ENCODE peak calls at places on chromosomes 6 and 20, in six cellular contexts. C is GM12878, I is SK-N-SH, S is HepG2, R is H1, V is K562. D is an unnamed sample. For H3K79me2, the result is how much of the 10 kb centered on the place peaks cover.

GRCh38 chr20:24490598-24490997 is 21.2 kb downstream of the SYNDIG1 start:
- DNase-seq in R (no peak), S (no peak), C (no peak), V (no peak), I (no peak), D (no peak)

GRCh38 chr6:121876721-121877120 is 441.3 kb downstream of the GJA1 start:
- DNase-seq in V (no peak), R (no peak), S (no peak), C (no peak), I (no peak), D (no peak)

GRCh38 chr6:2970753-2971419 is 481 bp downstream of the SERPINB6 start:
- DNase-seq in R (peak), C (no peak), S (no peak), V (peak), I (peak), D (no peak)

GRCh38 chr20:54221996-54222890 is 14.4 kb downstream of the PFDN4 start:
- DNase-seq in C (no peak), V (no peak), R (no peak), I (no peak), S (no peak), D (no peak)

GRCh38 chr6:16299861-16300260 is 61.5 kb downstream of the GMPR start:
- DNase-seq in S (no peak), I (no peak), V (no peak), C (no peak), R (no peak), D (no peak)

GRCh38 chr6:30260036-30260504 is 46.9 kb upstream of the TRIM26 start:
- DNase-seq in V (no peak), C (no peak), I (no peak), S (no peak), R (peak), D (no peak)

GRCh38 chr6:129857838-129858237 is 3.3 kb downstream of the TMEM244 start:
- DNase-seq in S (no peak), V (no peak), I (no peak), C (no peak), R (no peak), D (no peak)

GRCh38 chr20:37944456-37944981 is 41.6 kb downstream of the VSTM2L start:
- DNase-seq in I (no peak), C (no peak), S (no peak), R (peak), V (no peak), D (no peak)

GRCh38 chr6:157219201-157220200 is 103.8 kb downstream of the TMEM242 start:
- DNase-seq in V (peak), S (peak), C (no peak), R (no peak), I (no peak), D (no peak)

GRCh38 chr6:112563368-112563767 is 216.2 kb downstream of the RFPL4B start:
- DNase-seq in I (no peak), C (no peak), V (no peak), S (peak), R (no peak), D (no peak)

GRCh38 chr6:170552765-170553685 is at the start of gene PSMB1:
- DNase-seq in V (peak), C (peak), S (peak), I (peak), R (peak), D (peak)

GRCh38 chr20:25285091-25285647 is 37.3 kb downstream of the PYGB start:
- DNase-seq in C (no peak), S (no peak), V (no peak), R (peak), I (no peak), D (no peak)

GRCh38 chr6:137217801-137218472 is 1.2 kb downstream of the IFNGR1 start:
- DNase-seq in I (no peak), S (peak), R (no peak), V (peak), C (no peak), D (no peak)

GRCh38 chr6:167898673-167899311 is 72.1 kb downstream of the AFDN start:
- DNase-seq in S (peak), R (no peak), I (peak), V (peak), C (no peak), D (no peak)

GRCh38 chr6:42771741-42772100 is 10.1 kb upstream of the BICRAL start:
- DNase-seq in C (no peak), I (no peak), V (no peak), R (no peak), S (no peak), D (no peak)

GRCh38 chr6:33205172-33206026 is 944 bp downstream of the HSD17B8 start:
- DNase-seq in S (no peak), I (peak), R (no peak), C (no peak), V (peak), D (peak)

GRCh38 chr20:57560554-57561355 is at the start of gene PCK1:
- DNase-seq in V (peak), R (no peak), I (no peak), S (peak), C (no peak), D (no peak)

GRCh38 chr6:103122766-103123601 is 1729.5 kb downstream of the GRIK2 start:
- DNase-seq in V (peak), R (peak), I (peak), S (peak), C (no peak), D (peak)

GRCh38 chr20:52975024-52975732 is 3.0 kb downstream of the TSHZ2 start:
- DNase-seq in V (no peak), S (no peak), I (peak), R (no peak), C (peak), D (no peak)

GRCh38 chr20:36924167-36925045 is 27.1 kb downstream of the SAMHD1 start:
- DNase-seq in R (no peak), C (no peak), I (no peak), S (no peak), V (peak), D (no peak)

GRCh38 chr6:80605165-80605989 is 498.9 kb downstream of the BCKDHB start:
- DNase-seq in S (peak), C (no peak), I (peak), V (no peak), R (no peak), D (peak)

GRCh38 chr6:87724994-87725811 is 23.2 kb upstream of the AKIRIN2 start:
- DNase-seq in R (no peak), V (peak), C (peak), S (no peak), I (no peak), D (no peak)

GRCh38 chr20:25669826-25670422 is 26.7 kb downstream of the ZNF337 start:
- DNase-seq in V (no peak), I (peak), C (no peak), S (peak), R (no peak), D (no peak)

GRCh38 chr20:37522258-37523011 is 1.4 kb downstream of the NNAT start:
- DNase-seq in S (no peak), C (no peak), R (peak), I (peak), V (no peak), D (no peak)

GRCh38 chr6:897561-898207 is 204.7 kb upstream of the EXOC2 start:
- DNase-seq in C (no peak), I (no peak), R (no peak), V (no peak), S (no peak), D (no peak)

GRCh38 chr6:125099211-125100017 is 54.2 kb upstream of the TPD52L1 start:
- DNase-seq in S (no peak), R (peak), I (peak), C (no peak), V (peak), D (peak)

GRCh38 chr6:100881707-100882040 is 545 bp upstream of the ASCC3 start:
- DNase-seq in I (no peak), V (no peak), R (no peak), S (no peak), C (no peak), D (no peak)

GRCh38 chr6:150698421-150698820 is 98.7 kb downstream of the PLEKHG1 start:
- DNase-seq in I (no peak), R (no peak), V (no peak), S (no peak), C (no peak), D (no peak)

GRCh38 chr6:121105461-121105860 is 228.8 kb downstream of the TBC1D32 start:
- DNase-seq in R (no peak), S (no peak), I (no peak), C (no peak), V (no peak), D (no peak)

GRCh38 chr20:47720636-47721427 is 64.4 kb downstream of the SULF2 start:
- DNase-seq in S (no peak), V (no peak), C (no peak), I (no peak), R (no peak), D (no peak)

GRCh38 chr20:35008411-35009342 is 53.0 kb downstream of the MYH7B start:
- DNase-seq in C (no peak), S (no peak), V (no peak), R (no peak), I (no peak), D (no peak)

GRCh38 chr6:45472383-45472782 is 94.6 kb upstream of the SUPT3H start:
- DNase-seq in R (no peak), I (no peak), S (no peak), C (no peak), V (no peak), D (no peak)

GRCh38 chr6:134026597-134026996 is 25.8 kb downstream of the SLC2A12 start:
- DNase-seq in I (no peak), V (peak), R (no peak), C (no peak), S (no peak), D (no peak)

GRCh38 chr20:44662256-44662655 is 10.8 kb upstream of the ADA start:
- DNase-seq in V (no peak), S (no peak), C (no peak), I (no peak), R (no peak), D (no peak)

GRCh38 chr6:96787846-96788580 is 49.3 kb downstream of the GPR63 start:
- DNase-seq in S (no peak), I (no peak), R (no peak), C (no peak), V (no peak), D (no peak)

GRCh38 chr6:40894962-40895799 is 143.8 kb downstream of the UNC5CL start:
- DNase-seq in S (peak), C (no peak), R (peak), I (peak), V (peak), D (peak)

GRCh38 chr6:32854376-32855178 is 585 bp downstream of the PSMB9 start:
- DNase-seq in C (no peak), V (peak), R (no peak), S (no peak), I (peak), D (no peak)

GRCh38 chr6:108541843-108542795 is 18.6 kb upstream of the FOXO3 start:
- DNase-seq in V (peak), I (peak), R (peak), S (peak), C (no peak), D (peak)

GRCh38 chr6:129843573-129843972 is 17.5 kb downstream of the TMEM244 start:
- DNase-seq in R (no peak), V (no peak), S (no peak), I (no peak), C (no peak), D (no peak)

DNA sequence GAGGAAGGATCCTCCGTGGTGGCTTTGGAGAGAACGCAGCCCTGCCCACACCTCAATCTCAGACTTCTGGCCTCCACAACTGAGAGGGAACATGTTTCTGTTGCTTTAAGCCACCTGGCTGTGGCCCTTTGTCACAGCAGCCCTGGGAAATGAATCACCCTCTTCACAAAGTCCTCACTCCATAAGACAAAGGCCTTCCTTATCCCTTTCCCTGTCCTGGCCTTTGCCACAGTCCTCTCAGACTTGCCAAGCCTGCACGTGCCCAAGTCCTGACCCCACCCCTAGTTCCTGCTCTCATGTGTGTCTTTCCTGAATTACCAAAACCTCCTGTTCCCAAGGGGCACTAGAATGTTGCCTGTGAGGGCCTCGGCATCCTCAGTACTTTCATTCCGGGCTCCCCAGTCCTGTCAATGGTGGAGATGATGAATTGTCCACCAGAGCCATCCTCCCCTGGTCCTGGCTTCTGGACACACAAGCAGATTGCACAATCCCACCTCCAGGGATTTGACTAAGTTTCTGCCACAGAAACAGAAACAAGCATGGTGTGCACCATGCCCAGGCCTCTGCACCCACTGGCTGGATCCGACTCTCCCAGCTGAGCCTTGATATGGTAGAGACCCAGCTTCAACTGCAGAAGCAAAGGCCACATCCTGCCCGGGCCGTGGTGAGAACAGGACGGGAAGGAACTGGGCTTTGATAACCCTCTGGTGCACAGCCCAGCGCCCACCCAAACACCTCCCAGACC is 232.6 kb upstream of the PDE10A start:
- DNase-seq in S (no peak), R (no peak), V (no peak), I (no peak), C (no peak), D (no peak)
- TF ChIP-seq SIN3A in S (no peak), R (no peak), V (no peak), I (no peak), C (no peak), D (no peak)

DNA sequence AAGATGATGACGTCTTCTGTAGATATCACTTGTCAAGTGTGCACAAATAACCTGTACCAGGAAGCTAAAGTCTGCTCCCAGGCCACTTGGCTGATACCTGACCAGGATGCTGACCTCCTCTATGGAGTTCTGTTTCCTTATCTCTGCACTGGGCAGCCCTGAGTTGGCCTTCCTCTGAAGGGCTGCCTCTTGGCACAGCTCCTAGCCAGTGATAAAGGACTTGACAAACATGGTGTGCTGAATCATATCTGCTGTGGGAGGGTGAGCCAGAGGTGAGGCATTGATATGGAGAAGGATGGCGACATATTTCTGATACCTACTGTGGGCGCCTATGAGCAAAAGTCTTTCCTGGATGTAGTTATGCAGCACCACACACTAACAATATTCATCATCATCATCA is 32.8 kb upstream of the FOXA2 start:
- DNase-seq in C (no peak), R (peak), S (peak), I (no peak), V (peak), D (no peak)
- H3K79me2 ChIP-seq in C (under half), R (under half), S (under half), I (under half), V (under half), D (under half)

GRCh38 chr20:62149532-62150235 is 6.1 kb downstream of the SS18L1 start:
- DNase-seq in S (peak), R (no peak), V (no peak), C (no peak), I (no peak), D (no peak)
- TF ChIP-seq MAX in S (peak), R (no peak), V (no peak), C (no peak), I (no peak), D (no peak)

DNA sequence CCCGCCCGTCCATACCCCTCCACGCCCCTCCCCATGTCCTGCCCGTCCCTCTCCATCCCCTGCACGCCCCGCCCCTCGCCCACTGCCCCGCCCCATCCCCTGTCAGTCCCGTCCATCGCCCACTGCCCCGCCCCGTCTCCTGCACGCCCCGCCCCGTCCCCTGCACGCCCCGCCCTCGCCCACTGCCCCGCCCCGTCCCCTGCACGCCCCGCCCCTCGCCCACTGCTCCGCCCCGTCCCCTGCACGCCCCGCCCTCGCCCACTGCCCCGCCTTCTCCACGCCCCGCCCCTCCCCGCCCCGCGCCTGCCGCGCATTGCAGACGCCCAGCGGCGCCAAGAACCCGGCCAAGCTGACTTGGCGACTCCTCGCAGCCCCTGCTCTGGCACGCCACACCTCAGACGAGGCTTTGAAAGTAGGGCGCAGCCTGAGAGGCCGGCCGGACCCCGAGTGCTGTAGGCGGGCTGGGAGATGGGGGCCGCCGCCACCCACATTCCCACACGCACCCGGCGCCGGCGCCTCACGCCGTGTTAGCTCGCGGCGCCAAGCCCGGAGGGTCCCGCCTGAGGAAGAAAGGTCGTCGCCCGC is at the start of gene RAD21L1:
- DNase-seq in C (no peak), R (peak), S (no peak), V (peak), I (peak), D (peak)
- TF ChIP-seq SIN3A in C (no peak), R (no peak), S (peak), V (no peak), I (no peak), D (peak)

GRCh38 chr6:37942606-37943376 is 123.3 kb downstream of the ZFAND3 start:
- DNase-seq in S (no peak), V (no peak), I (no peak), C (no peak), R (no peak), D (no peak)

GRCh38 chr6:37940074-37940847 is 120.7 kb downstream of the ZFAND3 start:
- DNase-seq in I (no peak), C (no peak), R (no peak), S (no peak), V (no peak), D (no peak)

GRCh38 chr6:37943436-37944058 is 124.0 kb downstream of the ZFAND3 start:
- DNase-seq in V (no peak), C (no peak), R (no peak), S (no peak), I (no peak), D (no peak)

DNA sequence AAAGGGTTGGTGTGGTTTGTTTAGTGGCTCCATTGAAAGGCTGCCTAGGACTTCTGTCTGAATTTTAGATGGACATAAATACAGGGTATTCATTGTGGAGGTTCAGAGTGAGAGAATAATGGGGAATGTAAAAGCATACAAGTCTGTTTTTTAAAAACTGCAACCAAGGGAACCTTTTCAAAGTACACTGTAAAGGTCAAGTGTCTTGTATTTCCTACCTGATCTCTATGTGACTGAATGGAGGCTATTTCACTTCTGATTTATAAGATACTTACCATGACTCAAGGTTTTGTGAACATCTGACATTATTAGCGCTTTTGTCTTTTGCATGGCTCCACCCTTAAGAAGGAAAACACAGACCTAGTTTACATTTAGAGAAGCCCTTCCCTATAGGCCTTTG is 126.5 kb downstream of the ZFAND3 start:
- DNase-seq in V (no peak), R (no peak), C (no peak), I (no peak), S (no peak), D (no peak)
- H3K79me2 ChIP-seq in V (under half), R (under half), C (under half), I (half or more), S (under half), D (half or more)

GRCh38 chr20:49510562-49511117 is 28.2 kb upstream of the KCNB1 start:
- DNase-seq in I (no peak), C (no peak), V (no peak), R (no peak), S (no peak), D (no peak)
- TF ChIP-seq MAX in I (peak), C (no peak), V (no peak), R (no peak), S (no peak), D (no peak)

DNA sequence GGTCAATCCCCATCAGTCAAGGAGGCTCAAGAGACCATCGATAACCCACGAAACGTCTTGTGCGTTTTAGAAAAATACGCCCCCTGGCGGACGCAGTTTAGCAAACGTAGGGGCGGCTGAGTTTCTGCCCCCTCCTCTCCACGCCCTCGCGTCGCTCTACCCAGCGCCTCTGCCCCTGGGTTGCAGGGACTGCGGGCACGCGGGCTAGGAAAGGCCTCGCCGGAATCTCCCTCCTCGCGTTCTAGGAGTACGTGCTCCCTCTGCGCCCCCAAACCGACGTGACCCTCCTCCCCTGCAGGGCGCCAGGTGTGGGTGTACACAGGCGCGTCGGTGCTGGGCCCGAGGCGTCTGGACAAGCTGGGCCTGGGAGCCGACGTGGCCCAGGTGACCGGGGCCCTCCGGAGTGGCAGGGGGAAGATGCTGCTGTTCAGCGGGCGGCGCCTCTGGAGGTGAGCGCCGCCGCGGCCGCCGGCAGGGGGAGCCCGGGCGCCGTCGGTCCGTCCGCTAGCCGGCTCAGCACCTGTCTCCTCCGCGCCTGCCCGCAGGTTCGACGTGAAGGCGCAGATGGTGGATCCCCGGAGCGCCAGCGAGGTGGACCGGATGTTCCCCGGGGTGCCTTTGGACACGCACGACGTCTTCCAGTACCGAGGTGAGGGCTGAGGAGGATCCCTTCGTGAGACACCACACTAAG is 5.3 kb downstream of the MMP9 start:
- DNase-seq in S (peak), I (peak), R (peak), V (peak), C (no peak), D (peak)
- TF ChIP-seq SIN3A in S (no peak), I (no peak), R (peak), V (no peak), C (no peak), D (no peak)